ENCODE peak calls at places on chromosomes 3 and 15, in ten cellular contexts. One of them, this sample, is unnamed.
A peak's percentile ranks its signal among the peaks of the same experiment; 100 is the strongest.

GRCh38 chr15:41292521-41292920 is 39.9 kb downstream of the OIP5 start:
- DNase-seq in adrenal gland: no peak
- DNase-seq in heart left ventricle: no peak
- DNase-seq in Peyer's patch: no peak
- DNase-seq in mucosa of descending colon: no peak
- DNase-seq in A673: no peak
- DNase-seq in cardiac muscle cell: no peak
- DNase-seq in right lobe of liver: no peak
- DNase-seq in HCT116: no peak
- DNase-seq in PC-9: no peak
- DNase-seq in this sample: no peak

GRCh38 chr15:69592954-69593353 is 140.3 kb downstream of the RPLP1 start:
- DNase-seq in PC-9: no peak
- DNase-seq in mucosa of descending colon: no peak
- DNase-seq in right lobe of liver: no peak
- DNase-seq in HCT116: no peak
- DNase-seq in heart left ventricle: no peak
- DNase-seq in Peyer's patch: no peak
- DNase-seq in adrenal gland: no peak
- DNase-seq in cardiac muscle cell: no peak
- DNase-seq in A673: no peak
- DNase-seq in this sample: no peak

GRCh38 chr3:65356331-65357286 is 668.8 kb upstream of the ADAMTS9 start:
- DNase-seq in mucosa of descending colon: no peak
- DNase-seq in right lobe of liver: no peak
- DNase-seq in A673: no peak
- DNase-seq in Peyer's patch: no peak
- DNase-seq in heart left ventricle: peak; percentile 28
- DNase-seq in cardiac muscle cell: no peak
- DNase-seq in HCT116: no peak
- DNase-seq in PC-9: no peak
- DNase-seq in adrenal gland: peak; percentile 20
- DNase-seq in this sample: no peak

GRCh38 chr3:133572158-133573053 is 1.1 kb upstream of the CDV3 start:
- DNase-seq in cardiac muscle cell: no peak
- DNase-seq in right lobe of liver: no peak
- DNase-seq in adrenal gland: no peak
- DNase-seq in A673: peak; percentile 39
- DNase-seq in mucosa of descending colon: peak; percentile 38
- DNase-seq in HCT116: no peak
- DNase-seq in heart left ventricle: no peak
- DNase-seq in PC-9: no peak
- DNase-seq in Peyer's patch: no peak
- DNase-seq in this sample: no peak

GRCh38 chr3:70824078-70824477 is 511.6 kb upstream of the MDFIC2 start:
- DNase-seq in PC-9: no peak
- DNase-seq in Peyer's patch: no peak
- DNase-seq in heart left ventricle: no peak
- DNase-seq in mucosa of descending colon: no peak
- DNase-seq in HCT116: no peak
- DNase-seq in cardiac muscle cell: no peak
- DNase-seq in right lobe of liver: no peak
- DNase-seq in adrenal gland: no peak
- DNase-seq in A673: no peak
- DNase-seq in this sample: no peak

GRCh38 chr3:46865034-46865507 is 1.8 kb upstream of the MYL3 start:
- DNase-seq in heart left ventricle: peak; percentile 83
- DNase-seq in right lobe of liver: peak; percentile 23
- DNase-seq in HCT116: no peak
- DNase-seq in A673: no peak
- DNase-seq in Peyer's patch: no peak
- DNase-seq in adrenal gland: peak; percentile 22
- DNase-seq in cardiac muscle cell: no peak
- DNase-seq in mucosa of descending colon: peak; percentile 12
- DNase-seq in PC-9: no peak
- DNase-seq in this sample: no peak

GRCh38 chr3:50272911-50273688 is 4.2 kb downstream of the SEMA3B start:
- DNase-seq in adrenal gland: peak; percentile 81
- DNase-seq in cardiac muscle cell: peak; percentile 87
- DNase-seq in heart left ventricle: peak; percentile 86
- DNase-seq in A673: peak; percentile 59
- DNase-seq in PC-9: peak; percentile 85
- DNase-seq in HCT116: no peak
- DNase-seq in Peyer's patch: peak; percentile 94
- DNase-seq in mucosa of descending colon: peak; percentile 95
- DNase-seq in right lobe of liver: peak; percentile 90
- DNase-seq in this sample: no peak

GRCh38 chr15:92617197-92618037 is 38.2 kb downstream of the FAM174B start:
- DNase-seq in Peyer's patch: peak; percentile 79
- DNase-seq in cardiac muscle cell: peak; percentile 48
- DNase-seq in right lobe of liver: peak; percentile 88
- DNase-seq in mucosa of descending colon: peak; percentile 69
- DNase-seq in heart left ventricle: peak; percentile 74
- DNase-seq in A673: no peak
- DNase-seq in PC-9: peak; percentile 57
- DNase-seq in adrenal gland: peak; percentile 46
- DNase-seq in HCT116: no peak
- DNase-seq in this sample: peak; percentile 58

GRCh38 chr3:123068227-123069020 is 1.6 kb downstream of the PDIA5 start:
- DNase-seq in PC-9: peak; percentile 19
- DNase-seq in Peyer's patch: no peak
- DNase-seq in heart left ventricle: no peak
- DNase-seq in HCT116: peak; percentile 45
- DNase-seq in right lobe of liver: peak; percentile 78
- DNase-seq in A673: no peak
- DNase-seq in mucosa of descending colon: peak; percentile 40
- DNase-seq in cardiac muscle cell: no peak
- DNase-seq in adrenal gland: peak; percentile 34
- DNase-seq in this sample: no peak

GRCh38 chr15:67175643-67176071 is 78.8 kb downstream of the AAGAB start:
- DNase-seq in heart left ventricle: no peak
- DNase-seq in adrenal gland: peak; percentile 41
- DNase-seq in right lobe of liver: peak; percentile 44
- DNase-seq in PC-9: no peak
- DNase-seq in cardiac muscle cell: no peak
- DNase-seq in mucosa of descending colon: no peak
- DNase-seq in Peyer's patch: peak; percentile 48
- DNase-seq in A673: peak; percentile 79
- DNase-seq in HCT116: no peak
- DNase-seq in this sample: no peak

GRCh38 chr3:69020424-69020823 is 6.9 kb upstream of the EOGT start:
- DNase-seq in HCT116: no peak
- DNase-seq in Peyer's patch: no peak
- DNase-seq in mucosa of descending colon: no peak
- DNase-seq in heart left ventricle: no peak
- DNase-seq in PC-9: no peak
- DNase-seq in adrenal gland: no peak
- DNase-seq in right lobe of liver: no peak
- DNase-seq in A673: no peak
- DNase-seq in cardiac muscle cell: no peak
- DNase-seq in this sample: no peak

GRCh38 chr15:79025802-79026201 is 64.8 kb downstream of the RASGRF1 start:
- DNase-seq in PC-9: no peak
- DNase-seq in cardiac muscle cell: no peak
- DNase-seq in mucosa of descending colon: no peak
- DNase-seq in heart left ventricle: no peak
- DNase-seq in Peyer's patch: no peak
- DNase-seq in adrenal gland: no peak
- DNase-seq in HCT116: no peak
- DNase-seq in A673: no peak
- DNase-seq in right lobe of liver: no peak
- DNase-seq in this sample: no peak

GRCh38 chr3:177385831-177386301 is 188.6 kb upstream of the TBL1XR1 start:
- DNase-seq in PC-9: no peak
- DNase-seq in A673: peak; percentile 23
- DNase-seq in cardiac muscle cell: no peak
- DNase-seq in right lobe of liver: no peak
- DNase-seq in mucosa of descending colon: no peak
- DNase-seq in HCT116: no peak
- DNase-seq in Peyer's patch: no peak
- DNase-seq in adrenal gland: no peak
- DNase-seq in heart left ventricle: no peak
- DNase-seq in this sample: peak; percentile 8

GRCh38 chr3:117165611-117166051 is 456.1 kb downstream of the TUSC7 start:
- DNase-seq in PC-9: no peak
- DNase-seq in heart left ventricle: no peak
- DNase-seq in A673: no peak
- DNase-seq in HCT116: no peak
- DNase-seq in mucosa of descending colon: no peak
- DNase-seq in Peyer's patch: no peak
- DNase-seq in adrenal gland: no peak
- DNase-seq in cardiac muscle cell: no peak
- DNase-seq in right lobe of liver: no peak
- DNase-seq in this sample: no peak
- TF ChIP-seq CTCF in PC-9: no peak
- TF ChIP-seq CTCF in heart left ventricle: no peak
- TF ChIP-seq CTCF in A673: no peak
- TF ChIP-seq CTCF in HCT116: no peak
- TF ChIP-seq CTCF in mucosa of descending colon: no peak
- TF ChIP-seq CTCF in Peyer's patch: no peak
- TF ChIP-seq CTCF in adrenal gland: no peak
- TF ChIP-seq CTCF in cardiac muscle cell: no peak
- TF ChIP-seq CTCF in right lobe of liver: no peak
- TF ChIP-seq CTCF in this sample: no peak

DNA sequence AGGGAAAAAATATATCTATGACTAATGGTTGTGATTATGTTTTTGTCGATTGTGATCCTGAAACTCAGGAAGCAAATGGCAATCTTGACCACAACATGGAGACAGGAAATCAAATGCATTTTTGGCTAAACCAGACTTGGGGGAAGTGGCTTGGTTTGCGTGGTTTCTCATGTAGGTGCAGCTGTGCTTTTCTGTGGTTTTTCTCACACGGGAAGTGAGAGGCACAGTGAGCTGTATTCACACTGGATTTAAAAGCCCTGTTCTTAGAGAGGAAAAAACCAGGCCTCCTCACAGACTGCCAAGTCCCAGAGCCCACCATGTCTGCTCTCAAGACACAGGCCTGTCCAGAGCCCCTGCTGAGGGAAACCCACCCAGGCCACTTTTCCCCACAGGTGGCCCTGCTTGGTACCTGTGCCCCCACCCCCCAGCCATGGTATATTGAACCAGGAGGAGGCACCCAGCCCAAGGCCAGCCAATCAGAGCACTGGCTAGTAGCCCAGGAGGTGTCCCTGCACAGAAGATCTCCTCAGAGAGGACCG is 46.2 kb downstream of the BTD start:
- DNase-seq in mucosa of descending colon: no peak
- DNase-seq in PC-9: peak; percentile 25
- DNase-seq in right lobe of liver: no peak
- DNase-seq in cardiac muscle cell: no peak
- DNase-seq in adrenal gland: no peak
- DNase-seq in HCT116: no peak
- DNase-seq in heart left ventricle: no peak
- DNase-seq in Peyer's patch: no peak
- DNase-seq in A673: peak; percentile 22
- DNase-seq in this sample: peak; percentile 90
- H3K9me3 ChIP-seq in mucosa of descending colon: no peaks in the 10 kb centered on the region
- H3K9me3 ChIP-seq in PC-9: peaks cover 12% of the 10 kb centered on the region
- H3K9me3 ChIP-seq in right lobe of liver: no peaks in the 10 kb centered on the region
- H3K9me3 ChIP-seq in cardiac muscle cell: no peaks in the 10 kb centered on the region
- H3K9me3 ChIP-seq in adrenal gland: no peaks in the 10 kb centered on the region
- H3K9me3 ChIP-seq in HCT116: no peaks in the 10 kb centered on the region
- H3K9me3 ChIP-seq in heart left ventricle: no peaks in the 10 kb centered on the region
- H3K9me3 ChIP-seq in Peyer's patch: no peaks in the 10 kb centered on the region
- H3K9me3 ChIP-seq in A673: no peaks in the 10 kb centered on the region
- H3K9me3 ChIP-seq in this sample: no peaks in the 10 kb centered on the region

GRCh38 chr3:112810561-112810960 is 36.1 kb downstream of the CD200R1L start:
- DNase-seq in mucosa of descending colon: no peak
- DNase-seq in adrenal gland: no peak
- DNase-seq in Peyer's patch: no peak
- DNase-seq in right lobe of liver: no peak
- DNase-seq in heart left ventricle: no peak
- DNase-seq in HCT116: no peak
- DNase-seq in PC-9: no peak
- DNase-seq in A673: no peak
- DNase-seq in cardiac muscle cell: no peak
- DNase-seq in this sample: no peak

GRCh38 chr3:112811150-112811884 is 35.3 kb downstream of the CD200R1L start:
- DNase-seq in HCT116: no peak
- DNase-seq in right lobe of liver: no peak
- DNase-seq in Peyer's patch: no peak
- DNase-seq in heart left ventricle: peak; percentile 45
- DNase-seq in adrenal gland: peak; percentile 57
- DNase-seq in PC-9: no peak
- DNase-seq in A673: no peak
- DNase-seq in cardiac muscle cell: peak; percentile 35
- DNase-seq in mucosa of descending colon: no peak
- DNase-seq in this sample: peak; percentile 66

GRCh38 chr3:112803472-112803871 is 43.2 kb downstream of the CD200R1L start:
- DNase-seq in right lobe of liver: no peak
- DNase-seq in heart left ventricle: no peak
- DNase-seq in Peyer's patch: no peak
- DNase-seq in PC-9: no peak
- DNase-seq in HCT116: no peak
- DNase-seq in cardiac muscle cell: no peak
- DNase-seq in mucosa of descending colon: no peak
- DNase-seq in adrenal gland: no peak
- DNase-seq in A673: no peak
- DNase-seq in this sample: no peak

GRCh38 chr3:112807685-112808084 is 39.0 kb downstream of the CD200R1L start:
- DNase-seq in cardiac muscle cell: no peak
- DNase-seq in A673: no peak
- DNase-seq in heart left ventricle: no peak
- DNase-seq in right lobe of liver: no peak
- DNase-seq in Peyer's patch: no peak
- DNase-seq in HCT116: no peak
- DNase-seq in adrenal gland: no peak
- DNase-seq in PC-9: no peak
- DNase-seq in mucosa of descending colon: no peak
- DNase-seq in this sample: no peak

DNA sequence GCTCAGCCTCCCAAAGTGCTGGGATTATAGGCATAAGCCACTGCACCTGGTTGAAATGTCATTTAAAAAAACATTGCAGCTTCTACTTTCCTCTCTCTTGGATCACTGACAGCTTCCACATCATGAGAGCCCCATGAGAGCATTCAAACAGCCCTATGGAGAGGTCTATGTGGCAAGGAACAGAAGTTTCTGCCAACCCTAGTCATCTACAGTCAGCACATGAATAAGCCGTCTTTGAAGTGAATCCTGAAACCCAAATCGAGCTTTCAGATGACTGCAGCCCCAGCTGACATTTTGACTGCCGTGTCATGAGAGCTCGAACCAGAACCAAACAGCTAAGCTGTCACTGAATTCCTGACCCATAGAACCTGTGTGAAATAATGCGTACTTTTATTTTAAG is 39.8 kb downstream of the CD200R1L start:
- DNase-seq in mucosa of descending colon: no peak
- DNase-seq in HCT116: no peak
- DNase-seq in right lobe of liver: no peak
- DNase-seq in A673: no peak
- DNase-seq in adrenal gland: no peak
- DNase-seq in cardiac muscle cell: no peak
- DNase-seq in heart left ventricle: no peak
- DNase-seq in PC-9: no peak
- DNase-seq in Peyer's patch: no peak
- DNase-seq in this sample: no peak
- TF ChIP-seq CTCF in mucosa of descending colon: no peak
- TF ChIP-seq CTCF in HCT116: no peak
- TF ChIP-seq CTCF in right lobe of liver: no peak
- TF ChIP-seq CTCF in A673: no peak
- TF ChIP-seq CTCF in adrenal gland: no peak
- TF ChIP-seq CTCF in cardiac muscle cell: no peak
- TF ChIP-seq CTCF in heart left ventricle: no peak
- TF ChIP-seq CTCF in PC-9: no peak
- TF ChIP-seq CTCF in Peyer's patch: no peak
- TF ChIP-seq CTCF in this sample: no peak

GRCh38 chr3:127250032-127250431 is 37.8 kb downstream of the PRR20G start:
- DNase-seq in HCT116: no peak
- DNase-seq in Peyer's patch: no peak
- DNase-seq in adrenal gland: no peak
- DNase-seq in heart left ventricle: no peak
- DNase-seq in mucosa of descending colon: no peak
- DNase-seq in cardiac muscle cell: no peak
- DNase-seq in right lobe of liver: no peak
- DNase-seq in PC-9: no peak
- DNase-seq in A673: no peak
- DNase-seq in this sample: no peak
- H3K9me3 ChIP-seq in HCT116: peaks cover 3% of the 10 kb centered on the region
- H3K9me3 ChIP-seq in Peyer's patch: peaks cover 5% of the 10 kb centered on the region
- H3K9me3 ChIP-seq in adrenal gland: no peaks in the 10 kb centered on the region
- H3K9me3 ChIP-seq in heart left ventricle: no peaks in the 10 kb centered on the region
- H3K9me3 ChIP-seq in mucosa of descending colon: no peaks in the 10 kb centered on the region
- H3K9me3 ChIP-seq in cardiac muscle cell: peaks cover 3% of the 10 kb centered on the region
- H3K9me3 ChIP-seq in right lobe of liver: no peaks in the 10 kb centered on the region
- H3K9me3 ChIP-seq in PC-9: peaks cover 4% of the 10 kb centered on the region
- H3K9me3 ChIP-seq in A673: peaks cover 31% of the 10 kb centered on the region
- H3K9me3 ChIP-seq in this sample: no peaks in the 10 kb centered on the region